ENCODE peak calls at places on chromosome 7, in four cellular contexts. S is GM23338, Y is fibroblast of lung, H is SK-N-MC. Z is an unnamed sample.

GRCh38 chr7:45404622-45405021 is 169.5 kb upstream of the ADCY1 start:
- DNase-seq in Y (no peak), S (no peak), H (no peak), Z (no peak)

GRCh38 chr7:98105942-98106544 is 619 bp upstream of the LMTK2 start:
- DNase-seq in Y (no peak), S (no peak), H (no peak), Z (peak; percentile 92)

GRCh38 chr7:154198481-154198880 is 146.3 kb downstream of the DPP6 start:
- DNase-seq in S (no peak), H (no peak), Y (no peak), Z (no peak)

GRCh38 chr7:16205481-16205880 is 215.9 kb downstream of the CRPPA start:
- DNase-seq in S (no peak), H (no peak), Y (no peak), Z (no peak)

GRCh38 chr7:98779800-98780199 is 90.0 kb downstream of the TMEM130 start:
- DNase-seq in S (no peak), H (no peak), Y (no peak), Z (no peak)

GRCh38 chr7:142153400-142153799 is 41.9 kb downstream of the MGAM2 start:
- DNase-seq in S (no peak), H (no peak), Y (no peak), Z (no peak)

GRCh38 chr7:131900785-131901287 is 344.4 kb upstream of the PODXL start:
- DNase-seq in S (no peak), Y (no peak), H (no peak), Z (no peak)

GRCh38 chr7:151833691-151834090 is 43.2 kb downstream of the PRKAG2 start:
- DNase-seq in H (no peak), Y (no peak), S (no peak), Z (no peak)

GRCh38 chr7:155644971-155645509 is 579 bp downstream of the RBM33 start:
- DNase-seq in S (peak; percentile 63), H (no peak), Y (peak; percentile 44), Z (no peak)

GRCh38 chr7:29564455-29565185 is 985 bp downstream of the PRR15 start:
- DNase-seq in S (peak; percentile 66), Y (peak; percentile 36), H (no peak), Z (peak; percentile 59)

GRCh38 chr7:68699090-68699711 is 899.1 kb upstream of the AUTS2 start:
- DNase-seq in S (no peak), H (no peak), Y (peak; percentile 56), Z (no peak)

GRCh38 chr7:40865441-40866233 is 730.8 kb downstream of the SUGCT start:
- DNase-seq in S (peak; percentile 3), H (no peak), Y (no peak), Z (no peak)

GRCh38 chr7:138370956-138371355 is 89.1 kb upstream of the TRIM24 start:
- DNase-seq in S (no peak), H (no peak), Y (no peak), Z (no peak)

GRCh38 chr7:92177362-92177761 is 1.6 kb downstream of the LRRD1 start:
- DNase-seq in H (peak; percentile 5), Y (peak; percentile 65), S (no peak), Z (no peak)

GRCh38 chr7:23353172-23353571 is 54.0 kb downstream of the MALSU1 start:
- DNase-seq in Y (no peak), H (no peak), S (no peak), Z (no peak)

GRCh38 chr7:148020679-148021078 is 569.9 kb upstream of the C7orf33 start:
- DNase-seq in H (no peak), Y (no peak), S (peak; percentile 33), Z (no peak)

GRCh38 chr7:122736183-122736582 is 33.5 kb upstream of the RNF148 start:
- DNase-seq in Y (no peak), S (no peak), H (no peak), Z (no peak)

GRCh38 chr7:38975944-38976392 is 1.7 kb upstream of the POU6F2 start:
- DNase-seq in H (no peak), Y (no peak), S (peak; percentile 88), Z (no peak)

GRCh38 chr7:28061824-28062196 is 118.8 kb downstream of the JAZF1 start:
- DNase-seq in Y (no peak), S (no peak), H (no peak), Z (no peak)

GRCh38 chr7:28360739-28361138 is 51.6 kb upstream of the CREB5 start:
- DNase-seq in S (peak; percentile 41), Y (no peak), H (no peak), Z (no peak)

GRCh38 chr7:151715661-151716338 is 161.1 kb downstream of the PRKAG2 start:
- DNase-seq in S (no peak), Y (no peak), H (no peak), Z (no peak)

GRCh38 chr7:100220833-100221718 is 1.3 kb downstream of the PVRIG start:
- DNase-seq in Y (no peak), S (no peak), H (no peak), Z (no peak)

GRCh38 chr7:86643478-86644281 is at the start of gene GRM3:
- DNase-seq in S (peak; percentile 91), H (no peak), Y (no peak), Z (no peak)

GRCh38 chr7:107387573-107388219 is 82.2 kb upstream of the GPR22 start:
- DNase-seq in Y (peak; percentile 89), S (peak; percentile 3), H (no peak), Z (no peak)

GRCh38 chr7:139620676-139621344 is 97.3 kb downstream of the CLEC2L start:
- DNase-seq in S (peak; percentile 82), Y (peak; percentile 16), H (no peak), Z (peak; percentile 13)

DNA sequence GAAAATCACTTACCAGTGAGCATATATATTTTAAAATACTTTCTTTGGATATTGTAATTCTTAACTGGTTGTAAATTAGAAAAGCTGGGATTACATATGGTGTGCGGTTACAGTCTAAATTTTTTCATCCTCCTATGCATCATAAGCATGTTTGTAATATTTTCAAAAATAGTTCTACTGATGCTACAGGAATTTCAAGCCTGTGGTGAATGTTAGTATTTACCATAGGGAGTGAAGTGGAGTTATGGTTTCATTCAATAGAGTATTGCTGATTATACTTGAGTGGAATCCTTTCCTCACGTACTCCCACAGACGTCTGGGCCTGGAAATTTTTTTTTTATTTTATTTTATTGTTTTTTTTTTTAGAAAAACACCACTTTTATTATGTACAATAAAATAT is 34.6 kb upstream of the ST7 start:
- DNase-seq in S (no peak), Y (no peak), H (no peak), Z (no peak)
- H3K36me3 ChIP-seq in S (peaks cover 22% of the 10 kb centered on the region), Y (peaks cover 5% of the 10 kb centered on the region), H (peaks cover 38% of the 10 kb centered on the region), Z (peaks cover 6% of the 10 kb centered on the region)

GRCh38 chr7:55194522-55194921 is 170.6 kb upstream of the LANCL2 start:
- DNase-seq in H (no peak), Y (no peak), S (no peak), Z (no peak)
- TF ChIP-seq EZH2 in H (no peak), Y (no peak), S (no peak), Z (no peak)

GRCh38 chr7:105502173-105502572 is 19.9 kb downstream of the PUS7 start:
- DNase-seq in S (no peak), Y (no peak), H (no peak), Z (no peak)

GRCh38 chr7:105493928-105494325 is 28.1 kb downstream of the PUS7 start:
- DNase-seq in Y (peak; percentile 56), H (no peak), S (no peak), Z (no peak)

GRCh38 chr7:105493196-105493927 is 28.7 kb downstream of the PUS7 start:
- DNase-seq in Y (no peak), H (no peak), S (no peak), Z (no peak)

GRCh38 chr7:105497016-105497415 is 25.1 kb downstream of the PUS7 start:
- DNase-seq in H (no peak), Y (no peak), S (no peak), Z (no peak)

GRCh38 chr7:105496501-105496900 is 25.6 kb downstream of the PUS7 start:
- DNase-seq in H (no peak), S (no peak), Y (peak; percentile 11), Z (no peak)
- H3K36me3 ChIP-seq in H (peaks cover 45% of the 10 kb centered on the region), S (peaks cover 15% of the 10 kb centered on the region), Y (no peaks in the 10 kb centered on the region), Z (peaks cover 8% of the 10 kb centered on the region)

GRCh38 chr7:1247527-1248041 is 14.9 kb downstream of the UNCX start:
- DNase-seq in S (no peak), Y (no peak), H (no peak), Z (no peak)
- TF ChIP-seq EZH2 in S (no peak), Y (no peak), H (no peak), Z (peak; percentile 7)

GRCh38 chr7:105097619-105098018 is 83.6 kb downstream of the KMT2E start:
- DNase-seq in Y (peak; percentile 90), H (no peak), S (no peak), Z (no peak)

GRCh38 chr7:105102557-105103352 is 88.8 kb downstream of the KMT2E start:
- DNase-seq in S (no peak), H (no peak), Y (no peak), Z (no peak)

GRCh38 chr7:105101864-105102263 is 87.9 kb downstream of the KMT2E start:
- DNase-seq in S (no peak), Y (no peak), H (no peak), Z (no peak)

GRCh38 chr7:105096306-105096705 is 82.3 kb downstream of the KMT2E start:
- DNase-seq in Y (no peak), S (no peak), H (no peak), Z (no peak)

GRCh38 chr7:105098863-105099515 is 85.0 kb downstream of the KMT2E start:
- DNase-seq in S (peak; percentile 7), H (no peak), Y (no peak), Z (no peak)
- H3K36me3 ChIP-seq in S (peaks cover 11% of the 10 kb centered on the region), H (peaks cover 42% of the 10 kb centered on the region), Y (no peaks in the 10 kb centered on the region), Z (no peaks in the 10 kb centered on the region)